ENCODE peak calls at places on chromosomes 5 and 9, in nine cellular contexts. J is NT2/D1, L is colonic mucosa, Z is right lobe of liver, U is BE2C, B is tibial nerve, V is ovary, I is brain microvascular endothelial cell, S is neuronal stem cell. D is an unnamed sample.

GRCh38 chr5:96004087-96004486 is 42.4 kb upstream of the ELL2 start:
- DNase-seq in Z (no peak), J (no peak), B (no peak), L (no peak), S (no peak), V (no peak), U (no peak), I (no peak), D (no peak)

GRCh38 chr5:137360607-137361006 is 138.5 kb downstream of the SPOCK1 start:
- DNase-seq in J (no peak), S (no peak), I (no peak), L (no peak), V (no peak), Z (no peak), B (no peak), U (no peak), D (no peak)

GRCh38 chr5:147753783-147754182 is 28.7 kb downstream of the JAKMIP2 start:
- DNase-seq in I (no peak), L (no peak), V (no peak), S (no peak), U (no peak), J (no peak), B (no peak), Z (no peak), D (no peak)

GRCh38 chr9:79975471-79976316 is 403.9 kb downstream of the TLE4 start:
- DNase-seq in I (no peak), B (no peak), S (peak; percentile 29), J (no peak), L (no peak), U (no peak), V (no peak), Z (no peak), D (peak; percentile 30)

GRCh38 chr5:112594060-112594850 is 143.4 kb upstream of the APC start:
- DNase-seq in V (no peak), S (no peak), J (no peak), I (no peak), L (no peak), B (no peak), Z (no peak), U (peak; percentile 18), D (no peak)

GRCh38 chr9:86749530-86750275 is 197.6 kb downstream of the GAS1 start:
- DNase-seq in J (no peak), U (no peak), V (no peak), B (no peak), L (no peak), Z (no peak), I (peak; percentile 79), S (no peak), D (no peak)

GRCh38 chr9:126558051-126558665 is 55.6 kb upstream of the LMX1B start:
- DNase-seq in J (peak; percentile 63), B (peak; percentile 22), U (peak; percentile 60), Z (peak; percentile 76), S (peak; percentile 76), I (peak; percentile 6), L (peak; percentile 65), V (peak; percentile 17), D (peak; percentile 93)

GRCh38 chr9:35660966-35661413 is 2.9 kb downstream of the CCDC107 start:
- DNase-seq in V (no peak), I (peak; percentile 34), J (no peak), S (no peak), Z (no peak), B (no peak), L (peak; percentile 65), U (no peak), D (peak; percentile 61)

GRCh38 chr5:51691538-51691937 is 308.3 kb downstream of the ISL1 start:
- DNase-seq in J (no peak), L (no peak), U (no peak), Z (no peak), I (no peak), B (no peak), V (no peak), S (no peak), D (no peak)

GRCh38 chr5:126417178-126417577 is 6.0 kb upstream of the GRAMD2B start:
- DNase-seq in V (no peak), I (no peak), U (no peak), J (no peak), B (no peak), Z (no peak), L (no peak), S (no peak), D (no peak)

GRCh38 chr9:104589611-104590010 is 9.6 kb downstream of the OR13C5 start:
- DNase-seq in L (no peak), B (no peak), Z (no peak), J (no peak), U (no peak), V (no peak), I (no peak), S (no peak), D (no peak)

GRCh38 chr5:177427211-177427822 is 841 bp downstream of the GRK6 start:
- DNase-seq in U (peak; percentile 67), Z (no peak), B (no peak), J (no peak), V (no peak), S (no peak), I (no peak), L (no peak), D (no peak)

GRCh38 chr9:28203036-28203435 is 629.8 kb upstream of the C9orf72 start:
- DNase-seq in J (no peak), B (no peak), S (no peak), Z (no peak), U (no peak), I (no peak), V (no peak), L (no peak), D (no peak)

GRCh38 chr5:79845448-79846197 is 145.4 kb downstream of the MTX3 start:
- DNase-seq in J (no peak), S (no peak), V (no peak), L (no peak), B (no peak), Z (no peak), I (peak; percentile 5), U (no peak), D (no peak)

GRCh38 chr9:83062011-83062652 is 810 bp downstream of the RASEF start:
- DNase-seq in U (peak; percentile 79), J (peak; percentile 15), B (no peak), L (peak; percentile 74), S (peak; percentile 38), Z (no peak), I (no peak), V (no peak), D (peak; percentile 72)
- H3K4me3 ChIP-seq in U (peak overlapping the region; percentile 83), J (peak overlapping the region; percentile 63), B (peak overlapping the region; percentile 42), L (peak overlapping the region; percentile 60), S (no peak overlapping the region), Z (peak overlapping the region; percentile 31), I (peak overlapping the region; percentile 52), V (peak overlapping the region; percentile 30), D (peak overlapping the region; percentile 57)

GRCh38 chr5:570886-571285 is 41.3 kb upstream of the CEP72 start:
- DNase-seq in I (no peak), B (no peak), J (no peak), V (no peak), L (no peak), S (no peak), Z (no peak), U (peak; percentile 3), D (no peak)

GRCh38 chr5:568061-568781 is 43.9 kb upstream of the CEP72 start:
- DNase-seq in V (no peak), S (no peak), J (no peak), B (no peak), U (peak; percentile 4), I (no peak), L (no peak), Z (no peak), D (peak; percentile 52)

GRCh38 chr5:569868-570361 is 42.2 kb upstream of the CEP72 start:
- DNase-seq in Z (no peak), V (no peak), U (peak; percentile 3), I (no peak), J (no peak), L (no peak), S (no peak), B (no peak), D (no peak)

GRCh38 chr5:568809-569208 is 43.3 kb upstream of the CEP72 start:
- DNase-seq in U (peak; percentile 3), J (no peak), S (no peak), I (no peak), Z (no peak), L (no peak), V (no peak), B (no peak), D (peak; percentile 37)

DNA sequence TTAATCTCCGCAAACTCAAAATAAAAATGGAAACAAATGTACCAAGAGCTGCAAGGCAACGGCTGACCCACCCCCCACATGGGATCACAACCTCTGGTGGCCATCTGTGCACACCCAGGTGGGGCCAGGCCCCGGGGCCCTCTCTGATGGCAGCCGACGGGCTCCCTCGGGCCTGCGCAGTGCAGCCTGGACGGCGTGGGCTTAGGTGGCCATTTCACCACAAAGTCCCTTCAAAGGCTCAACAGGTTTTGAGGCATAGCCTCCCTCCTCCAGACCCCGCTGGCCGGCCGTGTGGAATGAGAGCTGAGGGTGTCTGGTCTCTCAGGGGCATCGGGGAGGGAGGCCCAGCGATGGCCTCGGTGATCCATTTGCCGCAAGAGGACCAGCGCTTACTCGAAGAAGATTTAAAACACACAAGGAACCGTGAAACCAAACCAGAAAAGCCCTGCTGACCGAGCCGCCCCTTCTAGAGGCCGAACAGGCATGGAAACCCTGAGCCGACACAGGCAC is 42.7 kb upstream of the CEP72 start:
- DNase-seq in V (no peak), J (no peak), Z (no peak), U (peak; percentile 6), S (no peak), L (no peak), I (no peak), B (no peak), D (no peak)
- H3K27me3 ChIP-seq in V (no peaks in the 10 kb centered on the region), J (no peaks in the 10 kb centered on the region), Z (no peaks in the 10 kb centered on the region), U (peaks cover 16% of the 10 kb centered on the region), S (no peaks in the 10 kb centered on the region), L (peaks cover 3% of the 10 kb centered on the region), I (peaks cover 14% of the 10 kb centered on the region), B (peaks cover 25% of the 10 kb centered on the region), D (no peaks in the 10 kb centered on the region)

DNA sequence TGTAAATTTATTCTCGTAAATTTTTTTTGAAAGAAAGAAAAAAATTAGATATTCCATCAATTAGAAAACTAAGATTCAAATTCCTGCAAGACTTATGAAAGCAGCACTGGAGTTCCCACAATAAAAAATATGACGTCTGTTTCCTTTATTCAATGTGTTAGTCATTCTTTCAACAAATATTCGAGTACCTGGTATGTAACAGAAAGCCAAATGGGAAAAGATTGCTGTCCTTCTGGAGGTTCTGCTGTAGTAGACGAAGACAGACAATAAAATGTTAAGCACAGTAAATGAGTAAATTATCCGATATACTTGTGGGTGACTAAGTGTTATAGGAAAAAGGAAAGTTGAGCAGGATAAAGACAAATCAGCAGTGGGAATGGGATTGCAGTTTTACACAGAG is 92.2 kb downstream of the ADAMTSL1 start:
- DNase-seq in V (no peak), J (no peak), L (no peak), S (no peak), Z (no peak), I (peak; percentile 60), B (no peak), U (no peak), D (no peak)
- H3K36me3 ChIP-seq in V (no peaks in the 10 kb centered on the region), J (no peaks in the 10 kb centered on the region), L (no peaks in the 10 kb centered on the region), S (no peaks in the 10 kb centered on the region), Z (no peaks in the 10 kb centered on the region), I (no peaks in the 10 kb centered on the region), B (no peaks in the 10 kb centered on the region), U (no peaks in the 10 kb centered on the region), D (no peaks in the 10 kb centered on the region)

DNA sequence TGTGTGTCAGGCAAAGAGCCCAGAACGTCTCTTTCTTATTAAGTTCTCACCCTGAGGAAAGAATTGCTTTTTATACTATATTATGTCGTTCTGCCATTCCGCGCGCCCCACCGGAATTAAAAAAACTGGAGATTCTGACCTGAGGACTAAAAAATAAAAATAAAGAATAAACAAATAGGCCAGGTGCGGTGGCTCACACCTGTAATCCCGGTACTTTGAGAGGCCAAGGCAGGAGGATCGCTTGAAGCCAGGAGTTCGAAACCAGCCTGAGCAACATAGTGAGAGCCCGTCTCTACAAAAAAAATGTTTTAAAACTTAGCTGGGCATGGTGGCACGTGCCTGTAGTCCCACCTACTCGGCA is 677 bp upstream of the DYNC2I2 start:
- DNase-seq in L (no peak), I (no peak), S (no peak), U (no peak), V (no peak), Z (no peak), B (no peak), J (no peak), D (no peak)
- H3K4me3 ChIP-seq in L (no peak overlapping the region), I (no peak overlapping the region), S (peak overlapping the region; percentile 64), U (peak overlapping the region; percentile 69), V (peak overlapping the region; percentile 61), Z (peak overlapping the region; percentile 70), B (no peak overlapping the region), J (peak overlapping the region; percentile 90), D (no peak overlapping the region)

D was measured in H7.